ENCODE peak calls at places on chromosomes 2 and 18, in seven cellular contexts. Y, A, I, X, F, M and R are unnamed samples.

GRCh38 chr18:22026889-22027288 is 142.5 kb upstream of the GATA6 start:
- DNase-seq in Y (no peak), A (no peak), I (no peak), X (no peak), F (no peak), M (no peak), R (no peak)

GRCh38 chr2:3468296-3468988 is 50.9 kb downstream of the ADI1 start:
- DNase-seq in Y (no peak), A (no peak), I (no peak), X (no peak), F (no peak), M (no peak), R (no peak)

GRCh38 chr2:157874997-157875719 is 972 bp downstream of the ACVR1 start:
- DNase-seq in Y (peak), A (no peak), I (peak), X (no peak), F (peak), M (no peak), R (peak)

GRCh38 chr18:79973517-79973916 is 9.1 kb downstream of the HSBP1L1 start:
- DNase-seq in Y (no peak), A (no peak), I (peak), X (no peak), F (no peak), M (no peak), R (no peak)

GRCh38 chr2:235614900-235615712 is 121.3 kb downstream of the AGAP1 start:
- DNase-seq in Y (no peak), A (no peak), I (peak), X (no peak), F (peak), M (no peak), R (no peak)

GRCh38 chr2:101815154-101815553 is 117.6 kb downstream of the MAP4K4 start:
- DNase-seq in Y (no peak), A (no peak), I (no peak), X (no peak), F (no peak), M (no peak), R (peak)

GRCh38 chr2:215540646-215541045 is 104.8 kb upstream of the FN1 start:
- DNase-seq in Y (no peak), A (no peak), I (peak), X (no peak), F (peak), M (no peak), R (no peak)

GRCh38 chr2:202950592-202950991 is 38.5 kb downstream of the CARF start:
- DNase-seq in Y (no peak), A (no peak), I (no peak), X (no peak), F (no peak), M (no peak), R (no peak)

GRCh38 chr2:120902532-120903088 is 166.9 kb downstream of the GLI2 start:
- DNase-seq in Y (no peak), A (no peak), I (no peak), X (no peak), F (no peak), M (no peak), R (no peak)

GRCh38 chr2:9032555-9032954 is 29.1 kb upstream of the MBOAT2 start:
- DNase-seq in Y (no peak), A (no peak), I (no peak), X (no peak), F (no peak), M (no peak), R (no peak)

GRCh38 chr2:15584767-15585469 is 6.8 kb upstream of the DDX1 start:
- DNase-seq in Y (no peak), A (no peak), I (no peak), X (no peak), F (peak), M (no peak), R (no peak)